ENCODE peak calls at places on chromosome 11, in five cellular contexts. D is SK-N-SH, C is A549, M is K562, R is GM12878. T is an unnamed sample.

GRCh38 chr11:27355575-27356104 is 7.4 kb downstream of the CCDC34 start:
- DNase-seq in R (no peak), C (no peak), M (no peak), D (no peak), T (no peak)

GRCh38 chr11:120212259-120212888 is 1.5 kb downstream of the OAF start:
- DNase-seq in R (no peak), D (peak; percentile 54), C (no peak), M (peak; percentile 40), T (peak; percentile 32)

GRCh38 chr11:18173225-18173866 is 709 bp downstream of the MRGPRX4 start:
- DNase-seq in R (no peak), C (no peak), D (no peak), M (no peak), T (no peak)

GRCh38 chr11:10490398-10491232 is 35.6 kb downstream of the AMPD3 start:
- DNase-seq in C (peak; percentile 91), M (peak; percentile 83), D (peak; percentile 48), R (no peak), T (peak; percentile 99)

GRCh38 chr11:122632178-122632824 is 23.2 kb upstream of the UBASH3B start:
- DNase-seq in M (no peak), R (no peak), C (no peak), D (no peak), T (no peak)

GRCh38 chr11:40338739-40339138 is 1120.7 kb downstream of the LRRC4C start:
- DNase-seq in R (no peak), D (no peak), M (no peak), C (no peak), T (peak; percentile 80)

GRCh38 chr11:88555018-88555828 is 217.7 kb upstream of the CTSC start:
- DNase-seq in C (peak; percentile 34), D (no peak), R (no peak), M (no peak), T (peak; percentile 99)

GRCh38 chr11:11239959-11240358 is 113.1 kb downstream of the CSNK2A3 start:
- DNase-seq in R (no peak), M (no peak), D (no peak), C (no peak), T (no peak)

GRCh38 chr11:45463541-45463940 is 177.4 kb upstream of the SYT13 start:
- DNase-seq in M (no peak), C (no peak), R (no peak), D (no peak), T (no peak)

GRCh38 chr11:1827931-1828330 is 6.9 kb upstream of the SYT8 start:
- DNase-seq in D (no peak), C (no peak), R (no peak), M (no peak), T (no peak)

GRCh38 chr11:120180571-120181445 is 30.0 kb upstream of the OAF start:
- DNase-seq in C (no peak), R (no peak), D (no peak), M (no peak), T (peak; percentile 90)

GRCh38 chr11:34837246-34837856 is 78.8 kb downstream of the APIP start:
- DNase-seq in D (no peak), R (no peak), C (no peak), M (no peak), T (no peak)

GRCh38 chr11:101880208-101880607 is 34.6 kb upstream of the CEP126 start:
- DNase-seq in R (no peak), C (no peak), M (no peak), D (peak; percentile 8), T (peak; percentile 79)

GRCh38 chr11:63920126-63920869 is 3.3 kb upstream of the RCOR2 start:
- DNase-seq in D (peak; percentile 62), C (no peak), R (no peak), M (no peak), T (no peak)

GRCh38 chr11:78188809-78189724 is at the start of gene USP35:
- DNase-seq in R (no peak), C (no peak), D (no peak), M (no peak), T (no peak)

GRCh38 chr11:117583063-117583801 is 213.8 kb downstream of the DSCAML1 start:
- DNase-seq in D (peak; percentile 49), M (no peak), C (no peak), R (no peak), T (no peak)

GRCh38 chr11:43518407-43519165 is 159.9 kb downstream of the TTC17 start:
- DNase-seq in D (no peak), M (no peak), C (no peak), R (no peak), T (peak; percentile 34)

GRCh38 chr11:130611791-130612251 is 163.4 kb downstream of the ADAMTS15 start:
- DNase-seq in R (no peak), C (peak; percentile 61), D (no peak), M (no peak), T (peak; percentile 88)

GRCh38 chr11:67700141-67700540 is 25.7 kb upstream of the ALDH3B2 start:
- DNase-seq in C (no peak), R (no peak), M (no peak), D (no peak), T (no peak)

GRCh38 chr11:27807594-27807993 is 107.3 kb upstream of the BDNF start:
- DNase-seq in D (no peak), R (no peak), C (no peak), M (no peak), T (peak; percentile 82)

GRCh38 chr11:57703341-57703740 is 8.7 kb downstream of the MED19 start:
- DNase-seq in M (no peak), C (no peak), R (no peak), D (no peak), T (peak; percentile 28)

GRCh38 chr11:119319702-119320592 is 3.0 kb upstream of the MCAM start:
- DNase-seq in D (no peak), C (no peak), M (no peak), R (no peak), T (no peak)

DNA sequence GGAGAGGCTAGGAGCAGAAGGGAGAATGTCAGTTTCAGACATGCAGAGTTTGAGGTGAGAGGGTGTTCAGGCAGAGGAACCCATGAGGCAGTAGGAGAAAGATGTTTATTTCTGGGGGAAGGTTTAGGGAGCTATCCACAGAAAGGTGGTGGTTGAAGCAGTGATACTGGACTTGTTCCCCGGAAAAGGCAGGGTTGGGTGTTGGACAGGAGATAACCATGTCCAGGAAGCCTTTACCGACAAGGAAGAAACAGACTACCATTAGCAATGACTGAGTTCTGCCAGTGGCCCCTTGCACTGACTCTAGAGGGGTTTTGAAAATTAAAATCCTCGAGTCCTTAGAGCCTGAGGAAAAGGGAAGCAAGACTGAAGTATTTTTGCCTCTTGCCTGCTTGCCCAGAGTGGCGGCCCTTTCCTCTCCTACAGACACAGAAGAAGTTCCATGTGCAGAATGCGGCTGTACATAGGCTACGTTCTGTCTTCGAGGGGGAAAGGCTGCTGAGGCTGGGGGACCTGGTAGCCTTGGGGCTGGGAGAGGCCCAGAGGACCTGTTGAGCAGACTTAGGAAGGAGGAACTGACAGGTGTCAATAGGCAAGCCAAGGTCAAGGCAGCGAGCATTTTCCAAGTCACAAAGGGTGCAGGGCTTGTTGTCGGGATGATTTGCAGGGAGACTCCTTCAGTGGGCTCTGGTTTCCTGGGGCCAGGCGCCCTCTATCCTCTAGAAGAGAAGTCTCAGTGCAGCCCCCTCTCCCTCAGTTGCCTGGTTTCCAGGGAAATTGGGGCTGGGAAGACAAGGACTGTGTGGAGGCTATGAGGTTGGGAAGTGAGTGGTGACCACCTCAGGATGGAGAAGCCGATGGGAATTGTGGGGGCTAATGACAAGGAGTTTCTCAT is 146.7 kb downstream of the LDLRAD3 start:
- DNase-seq in R (no peak), M (no peak), C (no peak), D (no peak), T (no peak)
- TF ChIP-seq RCOR1 in R (no peak), M (no peak), C (no peak), D (no peak), T (no peak)

GRCh38 chr11:21177379-21177778 is 508.0 kb downstream of the NELL1 start:
- DNase-seq in M (no peak), C (no peak), D (no peak), R (no peak), T (no peak)
- TF ChIP-seq RCOR1 in M (no peak), C (no peak), D (no peak), R (no peak), T (no peak)

DNA sequence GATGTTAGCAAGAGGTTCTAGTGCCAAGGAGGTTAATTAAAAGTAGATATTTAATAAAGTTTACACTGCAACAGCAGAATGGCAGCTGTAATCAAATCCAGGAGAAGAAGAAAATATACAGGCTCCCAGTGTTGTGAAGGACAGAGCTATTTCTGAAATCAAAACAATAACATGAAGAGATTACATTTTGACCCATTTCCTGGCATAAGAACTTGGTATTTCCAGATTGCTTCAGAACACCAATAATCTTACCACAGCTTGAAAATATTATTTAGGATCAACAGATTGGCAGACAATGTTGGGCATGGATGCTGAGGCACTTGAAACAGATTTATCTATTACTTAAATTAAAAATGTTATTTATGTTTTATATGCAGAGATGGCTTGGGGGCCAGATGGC is 692.5 kb downstream of the KCNA4 start:
- DNase-seq in M (no peak), D (no peak), R (no peak), C (no peak), T (no peak)
- TF ChIP-seq RCOR1 in M (no peak), D (no peak), R (no peak), C (no peak), T (no peak)

GRCh38 chr11:33778682-33779081 is 4.4 kb upstream of the FBXO3 start:
- DNase-seq in D (peak; percentile 67), C (no peak), M (no peak), R (no peak), T (peak; percentile 83)
- TF ChIP-seq RCOR1 in D (peak; percentile 47), C (no peak), M (no peak), R (no peak), T (no peak)

DNA sequence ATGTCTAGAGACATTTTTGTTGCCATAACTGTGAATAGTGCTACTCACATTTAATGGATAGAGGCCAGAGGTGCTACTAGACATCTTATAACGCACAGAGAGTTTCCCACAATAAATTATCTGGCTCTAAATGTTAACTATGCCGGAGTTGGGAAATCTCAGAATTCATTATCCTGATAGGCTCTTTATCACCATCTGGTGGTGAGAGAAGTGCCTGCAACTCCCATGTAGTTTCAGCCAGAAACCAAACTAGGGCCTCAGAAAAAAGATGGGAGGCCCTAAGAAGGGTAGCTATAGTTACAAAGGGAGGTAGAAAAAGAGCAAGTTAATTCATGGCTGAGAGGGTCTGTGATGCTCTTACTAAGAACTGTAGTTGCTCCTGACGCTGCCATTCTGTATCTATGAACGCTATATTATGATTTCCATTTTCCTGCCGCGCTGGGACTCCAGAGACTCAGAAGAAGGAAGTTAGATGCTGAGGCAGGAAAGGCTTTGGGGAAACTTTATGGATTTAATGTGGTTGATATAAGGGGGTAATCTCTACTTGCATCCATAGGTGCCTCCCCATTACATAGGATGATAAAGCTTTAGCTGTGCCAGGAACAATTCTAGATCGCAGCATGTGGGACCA is 22.9 kb upstream of the MRPL17 start:
- DNase-seq in D (peak; percentile 47), C (peak; percentile 39), R (no peak), M (peak; percentile 58), T (peak; percentile 63)
- TF ChIP-seq RCOR1 in D (no peak), C (no peak), R (no peak), M (peak; percentile 76), T (no peak)

GRCh38 chr11:62621027-62621566 is 689 bp downstream of the B3GAT3 start:
- DNase-seq in M (no peak), C (no peak), D (no peak), R (no peak), T (no peak)
- TF ChIP-seq RCOR1 in M (no peak), C (no peak), D (no peak), R (no peak), T (no peak)

GRCh38 chr11:83292709-83293435 is 6.7 kb upstream of the CCDC90B start:
- DNase-seq in D (peak; percentile 40), R (no peak), M (peak; percentile 35), C (peak; percentile 60), T (peak; percentile 73)
- TF ChIP-seq RCOR1 in D (no peak), R (no peak), M (peak; percentile 19), C (no peak), T (no peak)